ENCODE peak calls at places on chromosomes 16 and 17, in eight cellular contexts. I is Calu3; T is stimulated activated CD8-positive, alpha-beta memory T cell treated with anti-CD3 and anti-CD28 coated beads, Interleukin-15, amount 100 ng/mL, for 48 hours; Y is cardiac septum; R is Right ventricle myocardium superior; K is activated CD4-positive, alpha-beta T cell treated with anti-CD3 and anti-CD28 coated beads, Interleukin-2, amount 10 ng/mL, durations not matched to agents 7 days and 5 days; N is stimulated activated CD4-positive, alpha-beta T cell treated with anti-CD3 and anti-CD28 coated beads, Interleukin-1b, Interleukin-23, amount 100 ng/mL, for 24 hours; X is lower lobe of right lung. P is an unnamed sample.
A peak's percentile ranks its signal among the peaks of the same experiment; 100 is the strongest.

GRCh38 chr17:27218041-27218440 is 75.9 kb upstream of the WSB1 start:
- DNase-seq in I (no peak), Y (no peak), R (no peak), K (no peak), X (no peak), T (no peak), N (no peak), P (no peak)

GRCh38 chr16:19860146-19861030 is 24.3 kb downstream of the GPRC5B start:
- DNase-seq in K (no peak), Y (no peak), T (no peak), N (no peak), I (no peak), R (no peak), X (no peak), P (no peak)

GRCh38 chr16:14364386-14365199 is 265.5 kb downstream of the PARN start:
- DNase-seq in R (no peak), K (no peak), I (peak; percentile 74), X (peak; percentile 57), T (no peak), N (no peak), Y (no peak), P (no peak)

GRCh38 chr16:65876624-65877023 is 489.9 kb upstream of the CDH5 start:
- DNase-seq in T (no peak), R (no peak), I (no peak), Y (no peak), K (no peak), X (no peak), N (no peak), P (no peak)

GRCh38 chr16:46743232-46743719 is 4.9 kb downstream of the MYLK3 start:
- DNase-seq in I (no peak), K (peak; percentile 8), X (no peak), N (no peak), R (peak; percentile 62), Y (peak; percentile 85), T (no peak), P (no peak)

GRCh38 chr16:26951950-26952349 is 114.8 kb upstream of the C16orf82 start:
- DNase-seq in I (no peak), R (no peak), Y (peak; percentile 27), K (no peak), X (no peak), N (no peak), T (no peak), P (no peak)

GRCh38 chr16:82252582-82252981 is 82.6 kb upstream of the MPHOSPH6 start:
- DNase-seq in T (no peak), N (no peak), K (no peak), I (no peak), R (no peak), Y (no peak), X (no peak), P (no peak)

GRCh38 chr16:27080870-27081269 is 14.1 kb downstream of the C16orf82 start:
- DNase-seq in T (no peak), R (no peak), I (peak; percentile 13), N (no peak), Y (peak; percentile 19), K (no peak), X (no peak), P (no peak)

GRCh38 chr17:82468692-82469091 is 10.2 kb downstream of the NARF start:
- DNase-seq in I (no peak), R (no peak), N (no peak), X (no peak), Y (no peak), K (no peak), T (no peak), P (no peak)

GRCh38 chr16:50160495-50161164 is 7.5 kb downstream of the TENT4B start:
- DNase-seq in I (no peak), K (no peak), Y (no peak), R (no peak), X (no peak), T (no peak), N (no peak), P (no peak)

GRCh38 chr17:64084940-64085649 is 44.8 kb downstream of the ERN1 start:
- DNase-seq in I (no peak), N (no peak), T (no peak), R (no peak), Y (no peak), K (no peak), X (no peak), P (no peak)

GRCh38 chr16:49899991-49900690 is 44.2 kb upstream of the ZNF423 start:
- DNase-seq in T (no peak), N (no peak), I (no peak), K (no peak), Y (no peak), X (no peak), R (no peak), P (no peak)

GRCh38 chr16:9055661-9056060 is 35.8 kb upstream of the HAPSTR1 start:
- DNase-seq in N (no peak), Y (no peak), I (no peak), R (no peak), X (no peak), T (no peak), K (no peak), P (no peak)

GRCh38 chr16:67943619-67944503 is at the start of gene LCAT:
- DNase-seq in I (no peak), T (no peak), X (no peak), K (no peak), N (no peak), R (peak; percentile 86), Y (no peak), P (no peak)

GRCh38 chr17:49871211-49871610 is 23.3 kb upstream of the TAC4 start:
- DNase-seq in I (no peak), X (no peak), K (no peak), Y (no peak), N (no peak), R (no peak), T (no peak), P (no peak)

GRCh38 chr16:78249832-78250231 is 150.4 kb downstream of the WWOX start:
- DNase-seq in K (no peak), R (no peak), X (no peak), I (no peak), N (no peak), Y (no peak), T (no peak), P (no peak)

GRCh38 chr17:72870437-72870985 is 222.0 kb downstream of the SLC39A11 start:
- DNase-seq in I (no peak), R (no peak), K (no peak), N (no peak), Y (no peak), T (no peak), X (no peak), P (no peak)

GRCh38 chr17:46944931-46945330 is 22.0 kb downstream of the GOSR2 start:
- DNase-seq in I (peak; percentile 48), R (no peak), Y (no peak), T (no peak), K (no peak), X (no peak), N (no peak), P (no peak)

GRCh38 chr17:45063198-45063597 is 2.1 kb downstream of the NMT1 start:
- DNase-seq in Y (no peak), X (no peak), I (no peak), K (no peak), R (no peak), T (no peak), N (no peak), P (no peak)

GRCh38 chr17:51745993-51746392 is 412.5 kb downstream of the CA10 start:
- DNase-seq in X (no peak), I (no peak), Y (no peak), R (no peak), T (no peak), K (no peak), N (no peak), P (no peak)

GRCh38 chr16:84699147-84699711 is 571 bp upstream of the USP10 start:
- DNase-seq in R (no peak), X (no peak), I (peak; percentile 33), K (no peak), N (peak; percentile 9), T (no peak), Y (no peak), P (no peak)

GRCh38 chr17:34307110-34307509 is 12.1 kb upstream of the CCL8 start:
- DNase-seq in X (no peak), N (no peak), T (no peak), Y (no peak), K (no peak), R (peak; percentile 46), I (no peak), P (no peak)

GRCh38 chr17:63932008-63932561 is at the start of gene CD79B:
- DNase-seq in K (peak; percentile 47), R (no peak), Y (no peak), T (peak; percentile 18), X (no peak), N (no peak), I (no peak), P (no peak)

GRCh38 chr17:51456942-51457341 is 196.6 kb downstream of the UTP18 start:
- DNase-seq in K (no peak), Y (no peak), T (no peak), I (no peak), R (no peak), N (no peak), X (no peak), P (no peak)

GRCh38 chr17:39671651-39672521 is 3.6 kb downstream of the PNMT start:
- DNase-seq in I (peak; percentile 100), N (no peak), Y (no peak), X (no peak), R (peak; percentile 80), T (no peak), K (no peak), P (no peak)

GRCh38 chr17:51617876-51618455 is 357.6 kb downstream of the UTP18 start:
- DNase-seq in Y (no peak), N (no peak), K (no peak), I (no peak), R (no peak), T (no peak), X (no peak), P (no peak)

GRCh38 chr17:72592242-72592966 is 471.6 kb downstream of the SOX9 start:
- DNase-seq in X (peak; percentile 78), K (peak; percentile 74), R (peak; percentile 65), T (peak; percentile 19), N (no peak), Y (no peak), I (peak; percentile 74), P (no peak)

GRCh38 chr16:35171106-35171505 is 1711.7 kb downstream of the TP53TG3F start:
- DNase-seq in K (no peak), R (no peak), T (no peak), Y (no peak), X (no peak), I (no peak), N (no peak), P (no peak)

GRCh38 chr17:65279456-65279855 is 142.3 kb downstream of the RGS9 start:
- DNase-seq in Y (no peak), T (no peak), R (no peak), I (no peak), N (no peak), X (no peak), K (no peak), P (no peak)

GRCh38 chr17:38768417-38768816 is 15.9 kb downstream of the PSMB3 start:
- DNase-seq in K (no peak), I (no peak), T (no peak), X (peak; percentile 41), Y (no peak), R (no peak), N (no peak), P (no peak)

GRCh38 chr16:85364323-85365040 is 248.6 kb upstream of the GSE1 start:
- DNase-seq in Y (no peak), X (no peak), I (no peak), R (no peak), N (no peak), K (no peak), T (no peak), P (no peak)

GRCh38 chr17:50865868-50866260 is 290 bp downstream of the TOB1 start:
- DNase-seq in I (no peak), N (no peak), Y (no peak), X (no peak), R (no peak), T (no peak), K (no peak), P (no peak)

P was measured in chondrocyte.